ENCODE peak calls at places on chromosomes 4 and X, in ten cellular contexts. C is COR-L47, Q is iris pigment epithelial cell, X is substantia nigra, T is iPS DF 19.7, U is NCI-H524, M is tibial artery, V is A172, N is GM04504, K is AG04450. H is an unnamed sample.

GRCh38 chr4:16496501-16496900 is 270.2 kb upstream of the TAPT1 start:
- DNase-seq in C (no peak), Q (peak; percentile 40), X (no peak), T (no peak), U (no peak), M (no peak), V (no peak), N (peak; percentile 61), K (peak; percentile 33), H (no peak)

GRCh38 chr4:27666943-27667342 is 806.3 kb downstream of the STIM2 start:
- DNase-seq in C (peak; percentile 22), Q (no peak), X (no peak), T (no peak), U (peak; percentile 4), M (no peak), V (peak; percentile 5), N (no peak), K (no peak), H (peak; percentile 11)

GRCh38 chr4:56430203-56430602 is 5.2 kb downstream of the PPAT start:
- DNase-seq in C (no peak), Q (no peak), X (no peak), T (no peak), U (no peak), M (no peak), V (no peak), N (no peak), K (no peak), H (no peak)

GRCh38 chrX:2538016-2538415 is 37.2 kb upstream of the DHRSX start:
- DNase-seq in C (no peak), Q (no peak), X (no peak), T (no peak), U (no peak), M (no peak), V (no peak), N (no peak), K (no peak), H (no peak)

GRCh38 chr4:100742045-100742444 is 224.2 kb upstream of the EMCN start:
- DNase-seq in C (no peak), Q (peak; percentile 63), X (no peak), T (no peak), U (peak; percentile 0), M (no peak), V (peak; percentile 41), N (peak; percentile 6), K (no peak), H (peak; percentile 23)

GRCh38 chrX:15349046-15349445 is 13.7 kb upstream of the PIGA start:
- DNase-seq in C (peak; percentile 52), Q (peak; percentile 71), X (peak; percentile 4), T (no peak), U (peak; percentile 72), M (no peak), V (peak; percentile 58), N (peak; percentile 38), K (peak; percentile 53), H (peak; percentile 63)

GRCh38 chr4:4364486-4365208 is 22.3 kb upstream of the NSG1 start:
- DNase-seq in C (no peak), Q (no peak), X (no peak), T (peak; percentile 54), U (no peak), M (no peak), V (no peak), N (no peak), K (no peak), H (no peak)

GRCh38 chr4:30511751-30512150 is 208.4 kb upstream of the PCDH7 start:
- DNase-seq in C (no peak), Q (no peak), X (no peak), T (no peak), U (no peak), M (no peak), V (no peak), N (no peak), K (no peak), H (no peak)

GRCh38 chrX:46244451-46244850 is 300.8 kb downstream of the ZNF674 start:
- DNase-seq in C (no peak), Q (peak; percentile 20), X (no peak), T (no peak), U (no peak), M (no peak), V (no peak), N (no peak), K (no peak), H (no peak)

GRCh38 chrX:118152721-118153120 is 36.1 kb upstream of the KLHL13 start:
- DNase-seq in C (no peak), Q (no peak), X (no peak), T (no peak), U (no peak), M (no peak), V (no peak), N (no peak), K (no peak), H (no peak)

GRCh38 chr4:123361195-123361861 is 35.3 kb upstream of the SPRY1 start:
- DNase-seq in C (no peak), Q (peak; percentile 87), X (no peak), T (no peak), U (no peak), M (no peak), V (peak; percentile 55), N (peak; percentile 66), K (peak; percentile 88), H (no peak)

GRCh38 chrX:49840679-49841078 is 11.6 kb downstream of the PAGE4 start:
- DNase-seq in C (peak; percentile 87), Q (peak; percentile 43), X (no peak), T (peak; percentile 23), U (peak; percentile 81), M (no peak), V (peak; percentile 65), N (peak; percentile 19), K (no peak), H (peak; percentile 92)

GRCh38 chr4:30769093-30769492 is 48.9 kb downstream of the PCDH7 start:
- DNase-seq in C (no peak), Q (no peak), X (no peak), T (no peak), U (no peak), M (no peak), V (no peak), N (no peak), K (no peak), H (no peak)

GRCh38 chr4:124953059-124953850 is 240.7 kb upstream of the ANKRD50 start:
- DNase-seq in C (no peak), Q (peak; percentile 96), X (no peak), T (no peak), U (no peak), M (no peak), V (no peak), N (no peak), K (peak; percentile 77), H (no peak)

GRCh38 chr4:108172780-108173598 is 4.3 kb upstream of the LEF1 start:
- DNase-seq in C (peak; percentile 82), Q (peak; percentile 47), X (no peak), T (no peak), U (peak; percentile 33), M (no peak), V (peak; percentile 10), N (no peak), K (no peak), H (peak; percentile 92)

GRCh38 chrX:46788902-46789301 is 30.0 kb upstream of the SLC9A7 start:
- DNase-seq in C (no peak), Q (peak; percentile 87), X (no peak), T (no peak), U (no peak), M (no peak), V (peak; percentile 22), N (peak; percentile 66), K (no peak), H (no peak)

GRCh38 chr4:11954093-11954492 is 525.4 kb upstream of the HS3ST1 start:
- DNase-seq in C (peak; percentile 6), Q (peak; percentile 14), X (no peak), T (no peak), U (no peak), M (no peak), V (no peak), N (no peak), K (no peak), H (peak; percentile 10)

GRCh38 chr4:637536-637935 is 12.2 kb downstream of the PDE6B start:
- DNase-seq in C (no peak), Q (no peak), X (no peak), T (no peak), U (no peak), M (no peak), V (no peak), N (no peak), K (no peak), H (no peak)

GRCh38 chr4:2071912-2072867 is 13.1 kb downstream of the NAT8L start:
- DNase-seq in C (peak; percentile 75), Q (no peak), X (no peak), T (no peak), U (no peak), M (no peak), V (no peak), N (no peak), K (no peak), H (peak; percentile 23)

GRCh38 chr4:183797041-183797444 is 108.1 kb upstream of the STOX2 start:
- DNase-seq in C (no peak), Q (no peak), X (no peak), T (no peak), U (no peak), M (no peak), V (peak; percentile 4), N (no peak), K (no peak), H (no peak)

GRCh38 chr4:2652415-2653155 is 103.6 kb downstream of the TNIP2 start:
- DNase-seq in C (no peak), Q (no peak), X (no peak), T (no peak), U (no peak), M (no peak), V (no peak), N (no peak), K (no peak), H (no peak)

GRCh38 chr4:119550857-119551532 is 77.6 kb downstream of the PDE5A start:
- DNase-seq in C (no peak), Q (peak; percentile 73), X (no peak), T (no peak), U (no peak), M (no peak), V (no peak), N (no peak), K (no peak), H (no peak)

GRCh38 chr4:6408263-6408662 is 64.2 kb downstream of the PPP2R2C start:
- DNase-seq in C (no peak), Q (no peak), X (no peak), T (no peak), U (peak; percentile 20), M (no peak), V (peak; percentile 18), N (no peak), K (no peak), H (no peak)

GRCh38 chr4:188262464-188262863 is 123.2 kb downstream of the TRIML1 start:
- DNase-seq in C (no peak), Q (peak; percentile 77), X (no peak), T (no peak), U (no peak), M (no peak), V (peak; percentile 69), N (no peak), K (peak; percentile 8), H (no peak)

GRCh38 chrX:119942173-119942819 is 1.3 kb downstream of the NKAP start:
- DNase-seq in C (no peak), Q (no peak), X (no peak), T (no peak), U (no peak), M (no peak), V (no peak), N (no peak), K (no peak), H (no peak)

GRCh38 chr4:45944000-45944399 is 179.9 kb downstream of the GABRG1 start:
- DNase-seq in C (no peak), Q (no peak), X (no peak), T (no peak), U (peak; percentile 3), M (no peak), V (no peak), N (no peak), K (no peak), H (peak; percentile 1)

GRCh38 chrX:1020634-1021166 is 191.7 kb downstream of the CRLF2 start:
- DNase-seq in C (no peak), Q (no peak), X (no peak), T (no peak), U (no peak), M (no peak), V (no peak), N (no peak), K (no peak), H (no peak)

GRCh38 chrX:155544886-155545285 is 67.9 kb downstream of the TMLHE start:
- DNase-seq in C (no peak), Q (peak; percentile 9), X (no peak), T (no peak), U (no peak), M (no peak), V (no peak), N (no peak), K (no peak), H (no peak)

H was measured in NCI-H1092 treated with DMSO at 0.1 percent for 48 hours.